ENCODE peak calls at places on chromosomes 3 and 15, in seven cellular contexts. One of them, this sample, is unnamed.

GRCh38 chr15:72285927-72286516 is 13.7 kb upstream of the PARP6 start:
- DNase-seq in bronchial epithelial cell: peak
- DNase-seq in AG10803: peak
- DNase-seq in SK-N-SH: peak
- DNase-seq in left cardiac atrium: no peak
- DNase-seq in pancreas: peak
- DNase-seq in thoracic aorta: no peak
- DNase-seq in this sample: no peak

GRCh38 chr3:194396897-194397756 is 1.9 kb downstream of the GP5 start:
- DNase-seq in bronchial epithelial cell: peak
- DNase-seq in AG10803: no peak
- DNase-seq in SK-N-SH: no peak
- DNase-seq in left cardiac atrium: no peak
- DNase-seq in pancreas: no peak
- DNase-seq in thoracic aorta: no peak
- DNase-seq in this sample: no peak

GRCh38 chr3:125103406-125103805 is 47.6 kb upstream of the HEG1 start:
- DNase-seq in bronchial epithelial cell: no peak
- DNase-seq in AG10803: no peak
- DNase-seq in SK-N-SH: no peak
- DNase-seq in left cardiac atrium: no peak
- DNase-seq in pancreas: no peak
- DNase-seq in thoracic aorta: no peak
- DNase-seq in this sample: no peak

GRCh38 chr3:38114052-38114874 is 22.7 kb downstream of the ACAA1 start:
- DNase-seq in bronchial epithelial cell: no peak
- DNase-seq in AG10803: no peak
- DNase-seq in SK-N-SH: no peak
- DNase-seq in left cardiac atrium: no peak
- DNase-seq in pancreas: no peak
- DNase-seq in thoracic aorta: no peak
- DNase-seq in this sample: no peak

GRCh38 chr15:79179108-79179561 is 88.6 kb upstream of the RASGRF1 start:
- DNase-seq in bronchial epithelial cell: peak
- DNase-seq in AG10803: no peak
- DNase-seq in SK-N-SH: no peak
- DNase-seq in left cardiac atrium: no peak
- DNase-seq in pancreas: no peak
- DNase-seq in thoracic aorta: no peak
- DNase-seq in this sample: no peak

GRCh38 chr3:11212301-11212613 is 58.0 kb downstream of the HRH1 start:
- DNase-seq in bronchial epithelial cell: peak
- DNase-seq in AG10803: peak
- DNase-seq in SK-N-SH: no peak
- DNase-seq in left cardiac atrium: no peak
- DNase-seq in pancreas: no peak
- DNase-seq in thoracic aorta: no peak
- DNase-seq in this sample: no peak

GRCh38 chr15:86751116-86751515 is 671.4 kb downstream of the AGBL1 start:
- DNase-seq in bronchial epithelial cell: no peak
- DNase-seq in AG10803: no peak
- DNase-seq in SK-N-SH: no peak
- DNase-seq in left cardiac atrium: no peak
- DNase-seq in pancreas: no peak
- DNase-seq in thoracic aorta: no peak
- DNase-seq in this sample: no peak

GRCh38 chr3:100531093-100531492 is 38.7 kb downstream of the TMEM45A start:
- DNase-seq in bronchial epithelial cell: no peak
- DNase-seq in AG10803: no peak
- DNase-seq in SK-N-SH: no peak
- DNase-seq in left cardiac atrium: no peak
- DNase-seq in pancreas: no peak
- DNase-seq in thoracic aorta: no peak
- DNase-seq in this sample: no peak

GRCh38 chr15:94070341-94071275 is 160.8 kb upstream of the MCTP2 start:
- DNase-seq in bronchial epithelial cell: peak
- DNase-seq in AG10803: peak
- DNase-seq in SK-N-SH: no peak
- DNase-seq in left cardiac atrium: no peak
- DNase-seq in pancreas: no peak
- DNase-seq in thoracic aorta: no peak
- DNase-seq in this sample: no peak

GRCh38 chr3:52383446-52383845 is 61.5 kb downstream of the SEMA3G start:
- DNase-seq in bronchial epithelial cell: no peak
- DNase-seq in AG10803: no peak
- DNase-seq in SK-N-SH: no peak
- DNase-seq in left cardiac atrium: no peak
- DNase-seq in pancreas: no peak
- DNase-seq in thoracic aorta: no peak
- DNase-seq in this sample: no peak

GRCh38 chr3:43095370-43095769 is 10.5 kb downstream of the POMGNT2 start:
- DNase-seq in bronchial epithelial cell: no peak
- DNase-seq in AG10803: no peak
- DNase-seq in SK-N-SH: no peak
- DNase-seq in left cardiac atrium: no peak
- DNase-seq in pancreas: no peak
- DNase-seq in thoracic aorta: no peak
- DNase-seq in this sample: no peak

GRCh38 chr3:158789592-158789991 is 12.3 kb upstream of the MFSD1 start:
- DNase-seq in bronchial epithelial cell: peak
- DNase-seq in AG10803: peak
- DNase-seq in SK-N-SH: peak
- DNase-seq in left cardiac atrium: no peak
- DNase-seq in pancreas: no peak
- DNase-seq in thoracic aorta: no peak
- DNase-seq in this sample: no peak

GRCh38 chr3:27666708-27667107 is 55.4 kb downstream of the EOMES start:
- DNase-seq in bronchial epithelial cell: no peak
- DNase-seq in AG10803: peak
- DNase-seq in SK-N-SH: peak
- DNase-seq in left cardiac atrium: peak
- DNase-seq in pancreas: peak
- DNase-seq in thoracic aorta: no peak
- DNase-seq in this sample: peak

GRCh38 chr3:64977308-64978100 is 289.7 kb upstream of the ADAMTS9 start:
- DNase-seq in bronchial epithelial cell: peak
- DNase-seq in AG10803: peak
- DNase-seq in SK-N-SH: no peak
- DNase-seq in left cardiac atrium: no peak
- DNase-seq in pancreas: no peak
- DNase-seq in thoracic aorta: no peak
- DNase-seq in this sample: no peak

GRCh38 chr15:98801234-98801561 is 152.9 kb downstream of the IGF1R start:
- DNase-seq in bronchial epithelial cell: no peak
- DNase-seq in AG10803: no peak
- DNase-seq in SK-N-SH: no peak
- DNase-seq in left cardiac atrium: no peak
- DNase-seq in pancreas: no peak
- DNase-seq in thoracic aorta: no peak
- DNase-seq in this sample: no peak

GRCh38 chr3:10371167-10371566 is 50.3 kb upstream of the SEC13 start:
- DNase-seq in bronchial epithelial cell: peak
- DNase-seq in AG10803: no peak
- DNase-seq in SK-N-SH: no peak
- DNase-seq in left cardiac atrium: no peak
- DNase-seq in pancreas: no peak
- DNase-seq in thoracic aorta: no peak
- DNase-seq in this sample: no peak

GRCh38 chr3:127226946-127227842 is 34.3 kb downstream of the PRR23E start:
- DNase-seq in bronchial epithelial cell: peak
- DNase-seq in AG10803: peak
- DNase-seq in SK-N-SH: no peak
- DNase-seq in left cardiac atrium: no peak
- DNase-seq in pancreas: no peak
- DNase-seq in thoracic aorta: no peak
- DNase-seq in this sample: no peak

GRCh38 chr3:39166932-39167532 is 13.6 kb upstream of the CSRNP1 start:
- DNase-seq in bronchial epithelial cell: peak
- DNase-seq in AG10803: peak
- DNase-seq in SK-N-SH: no peak
- DNase-seq in left cardiac atrium: no peak
- DNase-seq in pancreas: peak
- DNase-seq in thoracic aorta: no peak
- DNase-seq in this sample: no peak

GRCh38 chr3:128468285-128468790 is 1.6 kb upstream of the DNAJB8 start:
- DNase-seq in bronchial epithelial cell: no peak
- DNase-seq in AG10803: no peak
- DNase-seq in SK-N-SH: peak
- DNase-seq in left cardiac atrium: no peak
- DNase-seq in pancreas: no peak
- DNase-seq in thoracic aorta: no peak
- DNase-seq in this sample: no peak

GRCh38 chr3:187238239-187238638 is 41.0 kb downstream of the RTP1 start:
- DNase-seq in bronchial epithelial cell: no peak
- DNase-seq in AG10803: no peak
- DNase-seq in SK-N-SH: no peak
- DNase-seq in left cardiac atrium: no peak
- DNase-seq in pancreas: no peak
- DNase-seq in thoracic aorta: no peak
- DNase-seq in this sample: no peak

GRCh38 chr15:92429378-92430066 is 35.8 kb downstream of the ST8SIA2 start:
- DNase-seq in bronchial epithelial cell: peak
- DNase-seq in AG10803: peak
- DNase-seq in SK-N-SH: peak
- DNase-seq in left cardiac atrium: no peak
- DNase-seq in pancreas: no peak
- DNase-seq in thoracic aorta: no peak
- DNase-seq in this sample: no peak

GRCh38 chr15:40843885-40844542 is at the start of gene SPINT1:
- DNase-seq in bronchial epithelial cell: peak
- DNase-seq in AG10803: no peak
- DNase-seq in SK-N-SH: peak
- DNase-seq in left cardiac atrium: peak
- DNase-seq in pancreas: peak
- DNase-seq in thoracic aorta: no peak
- DNase-seq in this sample: peak

GRCh38 chr3:50502584-50503423 is 630 bp downstream of the CACNA2D2 start:
- DNase-seq in bronchial epithelial cell: no peak
- DNase-seq in AG10803: no peak
- DNase-seq in SK-N-SH: peak
- DNase-seq in left cardiac atrium: no peak
- DNase-seq in pancreas: no peak
- DNase-seq in thoracic aorta: no peak
- DNase-seq in this sample: no peak

GRCh38 chr3:174541708-174542107 is 317.4 kb upstream of the NAALADL2 start:
- DNase-seq in bronchial epithelial cell: peak
- DNase-seq in AG10803: peak
- DNase-seq in SK-N-SH: no peak
- DNase-seq in left cardiac atrium: no peak
- DNase-seq in pancreas: no peak
- DNase-seq in thoracic aorta: no peak
- DNase-seq in this sample: no peak